ENCODE peak calls at places on chromosomes 5 and 9, in five cellular contexts. Q, F, Z, K and R are unnamed samples.

GRCh38 chr5:12272389-12272788 is 368.1 kb upstream of the CTNND2 start:
- DNase-seq in Z (no peak), Q (no peak), F (no peak), K (no peak), R (no peak)

GRCh38 chr5:55551298-55551846 is 16.6 kb upstream of the PLPP1 start:
- DNase-seq in K (no peak), Q (no peak), F (no peak), Z (no peak), R (no peak)

GRCh38 chr9:21311888-21312287 is 6.8 kb upstream of the IFNA5 start:
- DNase-seq in Z (no peak), K (no peak), Q (no peak), F (no peak), R (no peak)

GRCh38 chr5:151082976-151083651 is 2.3 kb upstream of the TNIP1 start:
- DNase-seq in Z (peak; percentile 50), F (peak; percentile 75), Q (no peak), K (peak; percentile 36), R (no peak)

GRCh38 chr9:117448066-117448465 is 33.2 kb upstream of the ASTN2 start:
- DNase-seq in Z (no peak), K (no peak), F (no peak), Q (no peak), R (no peak)

GRCh38 chr9:137453643-137454081 is 5.5 kb downstream of the NSMF start:
- DNase-seq in Q (no peak), K (peak; percentile 58), F (peak; percentile 74), Z (peak; percentile 73), R (peak; percentile 27)

GRCh38 chr9:123370108-123370507 is 14.1 kb downstream of the CRB2 start:
- DNase-seq in F (no peak), K (no peak), Z (no peak), Q (no peak), R (no peak)

GRCh38 chr5:132233811-132234683 is 6.4 kb upstream of the P4HA2 start:
- DNase-seq in K (no peak), F (peak; percentile 33), Z (no peak), Q (no peak), R (no peak)

GRCh38 chr9:136512651-136513066 is 29.8 kb upstream of the SEC16A start:
- DNase-seq in K (no peak), F (no peak), Q (no peak), Z (no peak), R (no peak)

GRCh38 chr9:91421987-91422765 is 1.5 kb downstream of the NFIL3 start:
- DNase-seq in F (no peak), Z (no peak), K (peak; percentile 41), Q (peak; percentile 7), R (peak; percentile 33)

GRCh38 chr5:103424008-103424407 is 138.6 kb downstream of the NUDT12 start:
- DNase-seq in K (peak; percentile 46), Q (no peak), Z (no peak), F (no peak), R (peak; percentile 67)

GRCh38 chr5:110623875-110624274 is 102.6 kb downstream of the TMEM232 start:
- DNase-seq in K (peak; percentile 50), F (no peak), Q (no peak), Z (no peak), R (no peak)

GRCh38 chr9:33623658-33624586 is 99.9 kb downstream of the ANKRD18B start:
- DNase-seq in F (peak; percentile 68), Q (no peak), Z (peak; percentile 43), K (peak; percentile 67), R (peak; percentile 55)

GRCh38 chr5:127963931-127964330 is 119.6 kb upstream of the SLC12A2 start:
- DNase-seq in K (peak; percentile 63), Q (no peak), F (no peak), Z (no peak), R (no peak)

GRCh38 chr9:85884236-85884635 is 56.7 kb upstream of the NAA35 start:
- DNase-seq in F (no peak), Q (no peak), K (no peak), Z (no peak), R (no peak)

GRCh38 chr5:133870661-133871060 is 97.8 kb downstream of the C5orf15 start:
- DNase-seq in K (peak; percentile 58), Q (no peak), F (no peak), Z (no peak), R (peak; percentile 80)

GRCh38 chr5:179852993-179853547 is 5.5 kb downstream of the MRNIP start:
- DNase-seq in Z (no peak), K (no peak), F (peak; percentile 13), Q (no peak), R (no peak)

DNA sequence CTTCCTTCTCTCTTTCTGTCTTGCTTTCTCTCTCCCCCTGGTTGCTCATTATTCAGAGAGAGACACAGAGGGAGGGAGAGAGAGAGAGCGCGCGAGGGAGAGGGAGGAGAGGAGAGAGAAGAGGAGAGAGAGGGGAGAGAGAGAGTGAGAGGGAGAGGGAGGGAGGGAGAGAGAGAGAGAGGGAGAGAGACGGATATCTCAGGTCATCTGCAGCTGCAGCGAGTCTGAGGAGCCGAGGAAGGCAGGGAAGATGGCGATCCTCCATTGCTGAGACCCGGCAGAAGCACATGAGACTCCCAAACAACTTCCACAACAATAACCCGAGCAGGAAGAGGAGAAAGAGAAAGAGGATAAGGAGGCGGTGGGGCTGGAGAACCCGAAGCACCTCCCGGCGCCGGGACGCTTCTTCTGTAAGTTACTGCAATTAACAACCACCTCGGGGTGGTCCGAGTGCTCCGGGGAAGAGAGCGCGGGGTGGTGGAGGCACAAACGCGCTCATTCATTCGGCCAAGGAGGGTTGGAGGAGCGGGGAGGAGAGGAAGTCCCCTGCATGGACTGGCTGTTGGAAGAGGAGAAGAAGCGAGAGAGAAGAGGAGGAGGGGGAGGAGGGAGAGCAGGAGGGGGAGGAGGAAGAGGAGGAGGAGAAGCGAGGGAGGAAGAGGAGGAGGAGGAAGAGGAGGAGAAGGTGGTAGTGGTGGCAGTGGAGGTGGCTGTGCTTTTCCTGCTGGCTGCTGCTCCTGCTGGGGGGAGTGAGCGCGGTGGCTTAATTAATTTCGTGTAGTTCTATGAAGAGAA is at the start of gene ZNF462:
- DNase-seq in K (peak; percentile 79), F (peak; percentile 59), Q (peak; percentile 83), Z (peak; percentile 43), R (peak; percentile 70)
- TF ChIP-seq CTCF in K (no peak), F (peak; percentile 40), Q (no peak), Z (no peak), R (no peak)

GRCh38 chr5:436641-436975 is 6.4 kb upstream of the EXOC3 start:
- DNase-seq in Q (no peak), Z (no peak), F (no peak), K (no peak), R (no peak)
- TF ChIP-seq CTCF in Q (no peak), Z (no peak), F (no peak), K (no peak), R (peak; percentile 4)

DNA sequence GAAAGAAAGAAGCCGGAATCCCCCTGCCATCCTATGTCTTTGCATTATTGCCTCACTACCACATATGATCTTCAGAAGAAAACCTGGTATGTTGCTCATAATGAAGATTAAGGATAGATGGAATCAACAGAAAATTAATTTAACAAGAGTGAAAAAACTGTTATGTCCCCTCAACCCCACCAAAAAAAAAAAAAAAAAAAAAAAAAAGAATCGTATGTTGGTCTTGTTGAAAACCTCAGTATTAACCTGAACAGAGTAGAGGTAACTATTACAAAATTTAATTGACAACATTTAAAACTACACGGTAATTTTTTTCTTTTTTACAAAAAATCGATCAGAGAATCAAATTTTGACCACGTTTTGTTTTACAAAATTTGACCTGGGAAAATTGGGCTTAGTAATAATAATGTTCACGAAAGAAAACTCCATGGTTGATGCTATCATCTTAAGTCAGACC is 827 bp upstream of the CSNK1A1 start:
- DNase-seq in F (no peak), Q (no peak), Z (no peak), K (no peak), R (no peak)
- TF ChIP-seq CTCF in F (no peak), Q (no peak), Z (no peak), K (no peak), R (peak; percentile 5)

GRCh38 chr9:98642661-98643312 is 65.9 kb downstream of the GABBR2 start:
- DNase-seq in Q (no peak), K (no peak), Z (no peak), F (no peak), R (no peak)
- TF ChIP-seq CTCF in Q (no peak), K (no peak), Z (no peak), F (no peak), R (peak; percentile 30)

DNA sequence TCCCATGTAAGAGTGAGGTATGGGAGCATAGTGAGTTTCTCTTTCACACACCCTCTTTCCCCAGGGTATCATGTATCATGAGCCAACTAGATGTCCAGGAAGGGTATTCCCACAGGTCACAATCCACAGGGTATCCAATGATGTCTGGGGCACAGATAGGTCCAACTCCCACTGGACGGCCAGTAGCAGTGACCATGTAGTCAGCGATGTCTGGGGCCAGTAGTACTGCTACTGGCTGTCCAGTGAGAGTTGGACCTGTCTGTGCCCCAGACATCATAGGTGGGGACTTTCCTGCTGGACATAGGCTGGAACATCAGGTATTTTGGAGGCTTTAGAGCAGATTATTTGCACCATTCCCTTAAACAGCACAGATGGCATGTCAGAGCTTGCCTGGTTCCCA is 352.6 kb upstream of the SGCD start:
- DNase-seq in Q (no peak), F (no peak), Z (no peak), K (no peak), R (no peak)
- TF ChIP-seq CTCF in Q (no peak), F (no peak), Z (no peak), K (no peak), R (no peak)

GRCh38 chr9:133876144-133876543 is 116.0 kb downstream of the VAV2 start:
- DNase-seq in F (no peak), K (no peak), Z (no peak), Q (no peak), R (no peak)
- TF ChIP-seq CTCF in F (peak; percentile 12), K (peak; percentile 14), Z (no peak), Q (peak; percentile 26), R (peak; percentile 49)

DNA sequence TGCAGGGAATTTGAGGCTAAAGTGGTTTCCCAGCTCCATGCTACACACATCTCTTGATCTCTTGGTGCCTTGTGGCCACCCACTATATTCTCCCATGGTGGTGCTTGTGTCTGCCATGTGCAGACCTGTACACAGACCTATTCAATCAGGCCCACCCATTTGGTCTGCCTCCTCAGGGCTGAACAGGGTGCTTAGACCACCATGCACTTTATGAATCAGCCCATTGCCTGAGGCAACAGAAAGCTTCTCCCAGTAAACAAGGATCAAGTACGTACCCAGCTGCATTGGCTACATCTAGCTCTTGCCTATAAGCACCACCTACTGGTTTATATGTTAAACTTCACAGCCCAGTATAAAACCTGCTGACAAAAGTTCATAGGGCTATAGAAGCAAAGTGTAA is 664.3 kb upstream of the EDIL3 start:
- DNase-seq in K (peak; percentile 70), Z (no peak), F (no peak), Q (no peak), R (no peak)
- TF ChIP-seq CTCF in K (peak; percentile 61), Z (no peak), F (no peak), Q (peak; percentile 67), R (peak; percentile 29)